ENCODE peak calls at places on chromosomes 13 and 19, in nine cellular contexts. H is AG04450, R is BJ, G is GM06990, C is lower lobe of right lung, B is osteoblast, A is ovary, O is IMR-90, U is PC-9. J is an unnamed sample.

GRCh38 chr13:80338781-80339577 is 1.9 kb downstream of the SPRY2 start:
- DNase-seq in H (peak; percentile 56), R (peak; percentile 57), G (peak; percentile 43), C (peak; percentile 86), B (peak; percentile 92), A (peak; percentile 63), O (peak; percentile 88), U (peak; percentile 67), J (peak; percentile 63)

GRCh38 chr19:33785795-33786194 is 10.9 kb upstream of the KCTD15 start:
- DNase-seq in H (no peak), R (no peak), G (no peak), C (no peak), B (peak; percentile 78), A (no peak), O (peak; percentile 70), U (no peak), J (no peak)

GRCh38 chr13:101341464-101341863 is 74.8 kb downstream of the NALCN start:
- DNase-seq in H (no peak), R (peak; percentile 34), G (no peak), C (no peak), B (no peak), A (no peak), O (peak; percentile 12), U (no peak), J (no peak)

GRCh38 chr13:109778102-109778542 is 8.3 kb downstream of the IRS2 start:
- DNase-seq in H (no peak), R (no peak), G (no peak), C (no peak), B (no peak), A (no peak), O (peak; percentile 39), U (peak; percentile 43), J (no peak)

GRCh38 chr13:76455960-76456359 is 430.2 kb downstream of the KCTD12 start:
- DNase-seq in H (peak; percentile 34), R (no peak), G (no peak), C (no peak), B (no peak), A (no peak), O (peak; percentile 78), U (no peak), J (no peak)

GRCh38 chr19:32581704-32582164 is 744 bp downstream of the PDCD5 start:
- DNase-seq in H (peak; percentile 21), R (no peak), G (no peak), C (peak; percentile 49), B (peak; percentile 81), A (no peak), O (peak; percentile 66), U (no peak), J (no peak)

GRCh38 chr19:52397310-52398090 is at the start of gene ZNF528:
- DNase-seq in H (peak; percentile 88), R (peak; percentile 47), G (peak; percentile 74), C (peak; percentile 97), B (peak; percentile 97), A (peak; percentile 94), O (peak; percentile 92), U (peak; percentile 97), J (peak; percentile 96)

GRCh38 chr19:50514346-50515167 is 844 bp upstream of the ASPDH start:
- DNase-seq in H (no peak), R (no peak), G (no peak), C (peak; percentile 42), B (peak; percentile 88), A (no peak), O (no peak), U (no peak), J (no peak)

GRCh38 chr19:763181-763580 is 12.3 kb downstream of the MISP start:
- DNase-seq in H (no peak), R (no peak), G (no peak), C (no peak), B (peak; percentile 53), A (no peak), O (no peak), U (no peak), J (no peak)

GRCh38 chr13:31012285-31013024 is 80.0 kb downstream of the TEX26 start:
- DNase-seq in H (no peak), R (no peak), G (peak; percentile 11), C (no peak), B (peak; percentile 64), A (no peak), O (peak; percentile 46), U (peak; percentile 8), J (no peak)

GRCh38 chr19:40005670-40006272 is 8.9 kb downstream of the ZNF546 start:
- DNase-seq in H (no peak), R (no peak), G (no peak), C (no peak), B (no peak), A (no peak), O (no peak), U (no peak), J (no peak)

GRCh38 chr19:49318296-49318695 is 6.7 kb downstream of the SLC6A16 start:
- DNase-seq in H (no peak), R (no peak), G (no peak), C (no peak), B (peak; percentile 21), A (no peak), O (no peak), U (no peak), J (no peak)

GRCh38 chr19:43798546-43799409 is 3.5 kb downstream of the LYPD5 start:
- DNase-seq in H (no peak), R (no peak), G (peak; percentile 26), C (peak; percentile 71), B (no peak), A (peak; percentile 37), O (no peak), U (peak; percentile 89), J (peak; percentile 80)

GRCh38 chr19:38949580-38950367 is 19.0 kb downstream of the MRPS12 start:
- DNase-seq in H (no peak), R (no peak), G (peak; percentile 84), C (peak; percentile 94), B (peak; percentile 91), A (peak; percentile 92), O (peak; percentile 25), U (peak; percentile 91), J (peak; percentile 84)
- H3K4me3 ChIP-seq in H (peak overlapping the region; percentile 44), R (peak overlapping the region; percentile 31), G (peak overlapping the region; percentile 20), C (peak overlapping the region; percentile 49), B (peak overlapping the region; percentile 55), A (peak overlapping the region; percentile 22), O (no peak overlapping the region), U (peak overlapping the region; percentile 50), J (peak overlapping the region; percentile 47)

GRCh38 chr13:94702181-94703041 is 9.9 kb downstream of the SOX21 start:
- DNase-seq in H (no peak), R (no peak), G (no peak), C (no peak), B (peak; percentile 39), A (no peak), O (no peak), U (no peak), J (no peak)

GRCh38 chr13:94701313-94702180 is 10.8 kb downstream of the SOX21 start:
- DNase-seq in H (no peak), R (no peak), G (no peak), C (no peak), B (peak; percentile 81), A (no peak), O (no peak), U (no peak), J (no peak)

GRCh38 chr13:94700051-94700535 is 12.3 kb downstream of the SOX21 start:
- DNase-seq in H (no peak), R (no peak), G (no peak), C (no peak), B (no peak), A (no peak), O (no peak), U (no peak), J (no peak)

GRCh38 chr13:94703271-94703670 is 9.1 kb downstream of the SOX21 start:
- DNase-seq in H (no peak), R (no peak), G (no peak), C (no peak), B (peak; percentile 44), A (no peak), O (no peak), U (no peak), J (no peak)

GRCh38 chr13:94700536-94700935 is 11.8 kb downstream of the SOX21 start:
- DNase-seq in H (no peak), R (no peak), G (no peak), C (no peak), B (no peak), A (no peak), O (no peak), U (no peak), J (no peak)
- H3K27me3 ChIP-seq in H (peaks cover 71% of the 10 kb centered on the region), R (peaks cover 53% of the 10 kb centered on the region), G (no peaks in the 10 kb centered on the region), C (peaks cover 74% of the 10 kb centered on the region), B (peaks cover 75% of the 10 kb centered on the region), A (peaks cover 2% of the 10 kb centered on the region), O (peaks cover 70% of the 10 kb centered on the region), U (peaks cover 82% of the 10 kb centered on the region), J (peaks cover 64% of the 10 kb centered on the region)

GRCh38 chr19:11338569-11339253 is 746 bp downstream of the RAB3D start:
- DNase-seq in H (no peak), R (no peak), G (no peak), C (peak; percentile 60), B (no peak), A (peak; percentile 39), O (no peak), U (no peak), J (no peak)
- H3K4me3 ChIP-seq in H (peak overlapping the region; percentile 73), R (peak overlapping the region; percentile 67), G (peak overlapping the region; percentile 79), C (peak overlapping the region; percentile 92), B (peak overlapping the region; percentile 73), A (peak overlapping the region; percentile 95), O (peak overlapping the region; percentile 85), U (peak overlapping the region; percentile 84), J (peak overlapping the region; percentile 96)

GRCh38 chr13:26895081-26895807 is 134.7 kb upstream of the GPR12 start:
- DNase-seq in H (no peak), R (no peak), G (no peak), C (no peak), B (peak; percentile 31), A (no peak), O (no peak), U (no peak), J (no peak)

GRCh38 chr13:26895808-26896466 is 135.4 kb upstream of the GPR12 start:
- DNase-seq in H (no peak), R (no peak), G (no peak), C (no peak), B (peak; percentile 75), A (no peak), O (no peak), U (no peak), J (no peak)

GRCh38 chr13:26896986-26897668 is 136.5 kb upstream of the GPR12 start:
- DNase-seq in H (no peak), R (no peak), G (no peak), C (no peak), B (no peak), A (no peak), O (no peak), U (no peak), J (no peak)

GRCh38 chr13:26897706-26898550 is 137.3 kb upstream of the GPR12 start:
- DNase-seq in H (no peak), R (no peak), G (no peak), C (no peak), B (peak; percentile 61), A (no peak), O (no peak), U (no peak), J (no peak)

GRCh38 chr13:26899153-26899552 is 138.6 kb upstream of the GPR12 start:
- DNase-seq in H (no peak), R (no peak), G (no peak), C (no peak), B (no peak), A (no peak), O (no peak), U (no peak), J (no peak)
- H3K27me3 ChIP-seq in H (peaks cover 2% of the 10 kb centered on the region), R (peaks cover under 1% of the 10 kb centered on the region), G (no peaks in the 10 kb centered on the region), C (peaks cover 21% of the 10 kb centered on the region), B (no peaks in the 10 kb centered on the region), A (no peaks in the 10 kb centered on the region), O (peaks cover 16% of the 10 kb centered on the region), U (peaks cover 97% of the 10 kb centered on the region), J (no peaks in the 10 kb centered on the region)

GRCh38 chr19:6100284-6100915 is 9.9 kb downstream of the RFX2 start:
- DNase-seq in H (no peak), R (no peak), G (peak; percentile 59), C (peak; percentile 68), B (no peak), A (no peak), O (no peak), U (no peak), J (no peak)
- H3K4me3 ChIP-seq in H (no peak overlapping the region), R (no peak overlapping the region), G (peak overlapping the region; percentile 28), C (peak overlapping the region; percentile 22), B (no peak overlapping the region), A (no peak overlapping the region), O (no peak overlapping the region), U (no peak overlapping the region), J (peak overlapping the region; percentile 14)

J was measured in breast epithelium.